ENCODE peak calls at places on chromosomes 12 and 14, in four cellular contexts. E, Y, I and J are unnamed samples.

GRCh38 chr12:20489645-20490044 is 121.3 kb downstream of the PDE3A start:
- DNase-seq in Y (peak; percentile 36), I (no peak), E (no peak), J (no peak)

GRCh38 chr12:55818886-55819285 is 1.0 kb downstream of the ORMDL2 start:
- DNase-seq in Y (no peak), I (no peak), E (no peak), J (no peak)

GRCh38 chr14:100679707-100680438 is 46.8 kb upstream of the DLK1 start:
- DNase-seq in I (no peak), Y (peak; percentile 96), E (peak; percentile 45), J (no peak)

GRCh38 chr12:71551529-71551928 is 111.9 kb downstream of the LGR5 start:
- DNase-seq in E (peak; percentile 10), Y (peak; percentile 58), I (no peak), J (no peak)

GRCh38 chr14:36215217-36215598 is 38.7 kb upstream of the PTCSC3 start:
- DNase-seq in Y (no peak), E (no peak), I (no peak), J (no peak)

GRCh38 chr12:15356831-15357456 is 34.6 kb downstream of the PTPRO start:
- DNase-seq in Y (no peak), E (no peak), I (no peak), J (no peak)

GRCh38 chr12:39763071-39763893 is 143.7 kb upstream of the ABCD2 start:
- DNase-seq in I (no peak), E (no peak), Y (no peak), J (no peak)

GRCh38 chr14:73851567-73852382 is at the start of gene PTGR2:
- DNase-seq in Y (peak; percentile 97), E (peak; percentile 77), I (peak; percentile 92), J (peak; percentile 94)

GRCh38 chr12:54229624-54230212 is 40.9 kb upstream of the SMUG1 start:
- DNase-seq in Y (peak; percentile 85), I (peak; percentile 94), E (peak; percentile 96), J (no peak)

GRCh38 chr12:43099691-43100163 is 452.3 kb downstream of the ADAMTS20 start:
- DNase-seq in E (no peak), I (no peak), Y (peak; percentile 16), J (no peak)

GRCh38 chr14:92789457-92790089 is 4.5 kb upstream of the GOLGA5 start:
- DNase-seq in Y (no peak), I (no peak), E (no peak), J (no peak)

GRCh38 chr12:105084251-105085250 is at the start of gene ALDH1L2:
- DNase-seq in Y (peak; percentile 94), E (peak; percentile 37), I (peak; percentile 81), J (peak; percentile 77)

GRCh38 chr12:13864081-13864673 is 117.2 kb downstream of the GRIN2B start:
- DNase-seq in Y (peak; percentile 69), E (peak; percentile 50), I (peak; percentile 47), J (peak; percentile 55)

GRCh38 chr12:46657416-46658411 is 168.1 kb downstream of the SLC38A4 start:
- DNase-seq in Y (peak; percentile 51), I (no peak), E (no peak), J (no peak)

GRCh38 chr14:39483682-39484081 is 51.4 kb upstream of the FBXO33 start:
- DNase-seq in E (no peak), Y (no peak), I (no peak), J (no peak)

GRCh38 chr12:26077915-26078314 is 46.9 kb downstream of the BHLHE41 start:
- DNase-seq in I (peak; percentile 52), E (no peak), Y (no peak), J (no peak)

GRCh38 chr12:29505078-29505477 is 7.6 kb upstream of the OVCH1 start:
- DNase-seq in I (no peak), Y (no peak), E (no peak), J (no peak)

GRCh38 chr12:6697584-6698351 is 2.8 kb downstream of the PIANP start:
- DNase-seq in Y (peak; percentile 66), I (peak; percentile 48), E (no peak), J (peak; percentile 64)

GRCh38 chr12:113149361-113150150 is at the start of gene CFAP73:
- DNase-seq in E (peak; percentile 88), Y (peak; percentile 94), I (peak; percentile 78), J (no peak)
- TF ChIP-seq CTCF in E (no peak), Y (no peak), I (no peak), J (no peak)

GRCh38 chr14:95291859-95292542 is 27.7 kb downstream of the CLMN start:
- DNase-seq in Y (peak; percentile 76), E (no peak), I (peak; percentile 75), J (no peak)

GRCh38 chr14:95292660-95293425 is 26.9 kb downstream of the CLMN start:
- DNase-seq in E (no peak), I (no peak), Y (no peak), J (no peak)

GRCh38 chr14:95294320-95294719 is 25.4 kb downstream of the CLMN start:
- DNase-seq in Y (no peak), I (no peak), E (no peak), J (no peak)

GRCh38 chr14:95294834-95295599 is 24.7 kb downstream of the CLMN start:
- DNase-seq in E (no peak), Y (peak; percentile 39), I (peak; percentile 84), J (no peak)

GRCh38 chr14:95293474-95293873 is 26.2 kb downstream of the CLMN start:
- DNase-seq in Y (no peak), I (no peak), E (no peak), J (no peak)
- TF ChIP-seq CTCF in Y (no peak), I (no peak), E (no peak), J (no peak)

GRCh38 chr14:65286443-65286842 is 126.1 kb upstream of the FUT8 start:
- DNase-seq in Y (no peak), E (no peak), I (no peak), J (peak; percentile 60)
- TF ChIP-seq CTCF in Y (peak; percentile 40), E (no peak), I (no peak), J (peak; percentile 52)

GRCh38 chr14:105993814-105994213 is 467.4 kb downstream of the TMEM121 start:
- DNase-seq in Y (no peak), I (no peak), E (no peak), J (no peak)

GRCh38 chr14:105999361-106000028 is 473.1 kb downstream of the TMEM121 start:
- DNase-seq in Y (peak; percentile 47), E (no peak), I (no peak), J (peak; percentile 56)
- TF ChIP-seq CTCF in Y (peak; percentile 54), E (peak; percentile 41), I (peak; percentile 3), J (peak; percentile 97)

DNA sequence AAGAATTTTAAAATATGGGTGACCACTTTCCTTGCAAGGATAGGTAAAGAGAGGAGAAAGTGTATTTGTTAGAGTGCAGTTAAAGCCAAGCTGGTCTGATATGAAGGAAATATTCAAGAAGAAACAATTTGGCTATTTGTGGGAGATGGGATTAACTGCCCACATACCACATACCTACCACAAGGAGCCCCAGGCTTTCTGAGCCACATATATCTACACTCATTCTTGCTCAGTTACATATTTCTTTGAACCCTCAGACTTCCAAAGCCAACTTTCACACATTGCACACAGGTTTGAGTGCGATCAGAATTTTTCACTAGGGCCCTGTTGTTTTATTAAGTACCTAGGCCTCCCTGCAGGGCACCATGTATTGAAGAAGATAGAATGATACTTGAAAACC is 330.2 kb downstream of the ZFP36L1 start:
- DNase-seq in E (no peak), Y (peak; percentile 53), I (no peak), J (no peak)
- TF ChIP-seq CTCF in E (peak; percentile 20), Y (peak; percentile 50), I (peak; percentile 12), J (no peak)

DNA sequence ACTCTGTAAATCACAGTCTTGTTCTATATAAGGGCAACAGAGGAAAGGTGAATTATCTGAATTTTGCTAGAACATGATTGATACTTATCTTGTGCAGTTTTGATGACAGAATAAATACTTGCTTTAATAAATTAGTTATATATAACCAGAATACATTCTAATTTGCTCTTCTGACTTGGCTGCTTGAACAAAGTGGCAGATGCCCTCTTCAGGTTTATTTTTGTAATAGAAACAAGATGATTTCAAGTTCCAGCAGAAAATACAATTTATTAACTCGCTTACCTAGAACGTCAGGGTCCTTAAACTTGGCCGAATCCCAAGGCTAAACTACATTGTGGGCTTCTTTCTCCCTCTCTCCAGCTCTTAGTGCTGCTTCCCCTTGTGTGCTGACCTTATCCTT is 57.6 kb upstream of the SSTR1 start:
- DNase-seq in I (no peak), Y (peak; percentile 5), E (no peak), J (no peak)
- TF ChIP-seq CTCF in I (no peak), Y (no peak), E (no peak), J (no peak)

DNA sequence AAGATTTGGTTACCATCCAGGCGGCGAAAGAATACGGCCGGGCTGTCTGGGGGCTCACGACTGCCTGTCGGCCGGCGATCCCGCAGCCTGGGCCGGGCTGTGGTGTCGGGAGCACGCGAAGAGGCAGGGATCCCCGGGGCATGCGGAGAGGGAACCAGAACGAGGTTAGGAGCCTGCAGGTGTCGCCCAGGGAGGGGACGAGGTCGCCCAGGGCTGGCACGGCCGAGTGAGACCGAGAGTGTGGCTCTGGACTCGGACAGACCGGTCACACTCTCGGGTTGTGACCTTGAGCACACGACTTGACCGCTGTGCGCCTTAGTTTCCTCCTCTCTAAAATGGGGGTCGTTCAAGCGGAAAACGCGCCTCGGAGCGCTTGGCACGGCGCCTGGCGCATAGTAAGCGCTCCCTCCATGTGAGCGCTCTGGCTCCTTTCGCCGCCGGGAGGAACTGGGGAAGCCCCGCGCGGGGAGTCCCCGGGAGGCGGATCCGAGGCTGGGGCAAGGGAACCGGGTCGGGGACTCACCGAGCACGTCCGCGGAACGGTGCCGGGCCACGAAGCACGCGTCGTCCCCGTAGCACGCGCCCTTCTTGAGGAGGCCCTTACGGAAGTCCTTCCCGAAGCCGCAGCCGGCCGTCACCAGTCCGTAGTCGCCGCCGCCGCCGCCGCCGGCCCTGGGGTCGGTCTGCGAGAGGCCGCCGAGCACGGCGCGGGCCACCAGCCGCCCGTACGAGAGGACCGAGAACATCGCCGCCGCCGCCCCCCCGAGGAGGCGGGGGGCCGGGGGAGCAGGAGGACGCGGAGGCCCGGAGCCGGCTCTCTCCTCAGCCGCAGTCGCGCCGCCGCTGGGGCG is 607 bp downstream of the PPTC7 start:
- DNase-seq in E (no peak), I (peak; percentile 81), Y (peak; percentile 56), J (peak; percentile 56)
- TF ChIP-seq CTCF in E (no peak), I (no peak), Y (no peak), J (no peak)

GRCh38 chr12:84397846-84398245 is 514.8 kb downstream of the SLC6A15 start:
- DNase-seq in I (no peak), Y (no peak), E (no peak), J (no peak)

GRCh38 chr12:84397279-84397678 is 515.3 kb downstream of the SLC6A15 start:
- DNase-seq in Y (peak; percentile 21), I (no peak), E (no peak), J (no peak)
- TF ChIP-seq CTCF in Y (peak; percentile 47), I (peak; percentile 15), E (peak; percentile 7), J (no peak)

GRCh38 chr14:64914237-64914971 is at the start of gene CHURC1:
- DNase-seq in Y (peak; percentile 98), I (peak; percentile 98), E (peak; percentile 97), J (peak; percentile 84)
- TF ChIP-seq CTCF in Y (no peak), I (no peak), E (no peak), J (no peak)